ENCODE peak calls at places on chromosomes 2 and 18, in four cellular contexts. One of them, this sample, is unnamed.

GRCh38 chr2:160331258-160332025 is 131.4 kb upstream of the ITGB6 start:
- DNase-seq in Peyer's patch: no peak
- DNase-seq in stomach: no peak
- DNase-seq in esophagus squamous epithelium: no peak
- DNase-seq in this sample: no peak

GRCh38 chr2:175854149-175854548 is 147.9 kb downstream of the LNPK start:
- DNase-seq in Peyer's patch: no peak
- DNase-seq in stomach: no peak
- DNase-seq in esophagus squamous epithelium: no peak
- DNase-seq in this sample: no peak

GRCh38 chr18:78378403-78378802 is 601.2 kb upstream of the SALL3 start:
- DNase-seq in stomach: no peak
- DNase-seq in esophagus squamous epithelium: no peak
- DNase-seq in Peyer's patch: no peak
- DNase-seq in this sample: no peak

GRCh38 chr18:76398899-76399612 is 96.0 kb downstream of the ZNF516 start:
- DNase-seq in Peyer's patch: peak; percentile 85
- DNase-seq in esophagus squamous epithelium: no peak
- DNase-seq in stomach: peak; percentile 86
- DNase-seq in this sample: peak; percentile 28

GRCh38 chr2:27086722-27087446 is at the start of gene KHK:
- DNase-seq in stomach: peak; percentile 61
- DNase-seq in esophagus squamous epithelium: no peak
- DNase-seq in Peyer's patch: peak; percentile 90
- DNase-seq in this sample: peak; percentile 83

GRCh38 chr2:158890296-158890905 is 78.0 kb upstream of the TANC1 start:
- DNase-seq in stomach: no peak
- DNase-seq in Peyer's patch: no peak
- DNase-seq in esophagus squamous epithelium: no peak
- DNase-seq in this sample: no peak

GRCh38 chr2:24887325-24887874 is 32.6 kb downstream of the ADCY3 start:
- DNase-seq in esophagus squamous epithelium: no peak
- DNase-seq in Peyer's patch: no peak
- DNase-seq in stomach: no peak
- DNase-seq in this sample: no peak

GRCh38 chr18:61031626-61032025 is 301.6 kb upstream of the CDH20 start:
- DNase-seq in esophagus squamous epithelium: no peak
- DNase-seq in Peyer's patch: no peak
- DNase-seq in stomach: no peak
- DNase-seq in this sample: no peak

GRCh38 chr2:127503491-127503890 is 22.8 kb downstream of the IWS1 start:
- DNase-seq in stomach: no peak
- DNase-seq in esophagus squamous epithelium: no peak
- DNase-seq in Peyer's patch: no peak
- DNase-seq in this sample: no peak

GRCh38 chr18:59514193-59514592 is 155.1 kb upstream of the LMAN1 start:
- DNase-seq in stomach: no peak
- DNase-seq in Peyer's patch: no peak
- DNase-seq in esophagus squamous epithelium: no peak
- DNase-seq in this sample: peak; percentile 78

GRCh38 chr2:152762202-152762601 is 43.8 kb downstream of the ARL6IP6 start:
- DNase-seq in Peyer's patch: no peak
- DNase-seq in stomach: no peak
- DNase-seq in esophagus squamous epithelium: no peak
- DNase-seq in this sample: no peak

GRCh38 chr2:37615808-37616673 is 55.4 kb downstream of the CDC42EP3 start:
- DNase-seq in Peyer's patch: no peak
- DNase-seq in esophagus squamous epithelium: no peak
- DNase-seq in stomach: peak; percentile 45
- DNase-seq in this sample: no peak

GRCh38 chr18:2303517-2304238 is 267.6 kb downstream of the METTL4 start:
- DNase-seq in esophagus squamous epithelium: no peak
- DNase-seq in stomach: no peak
- DNase-seq in Peyer's patch: no peak
- DNase-seq in this sample: no peak

GRCh38 chr18:56702946-56703345 is 51.8 kb downstream of the WDR7 start:
- DNase-seq in Peyer's patch: no peak
- DNase-seq in stomach: no peak
- DNase-seq in esophagus squamous epithelium: no peak
- DNase-seq in this sample: no peak
- TF ChIP-seq CTCF in Peyer's patch: peak; percentile 40
- TF ChIP-seq CTCF in stomach: no peak
- TF ChIP-seq CTCF in esophagus squamous epithelium: peak; percentile 34
- TF ChIP-seq CTCF in this sample: no peak

GRCh38 chr2:66445076-66445724 is 10.3 kb downstream of the MEIS1 start:
- DNase-seq in esophagus squamous epithelium: no peak
- DNase-seq in Peyer's patch: peak; percentile 46
- DNase-seq in stomach: no peak
- DNase-seq in this sample: no peak
- H3K27ac ChIP-seq in esophagus squamous epithelium: peak overlapping the region; percentile 96
- H3K27ac ChIP-seq in Peyer's patch: peak overlapping the region; percentile 79
- H3K27ac ChIP-seq in stomach: peak overlapping the region; percentile 73
- H3K27ac ChIP-seq in this sample: peak overlapping the region; percentile 86

DNA sequence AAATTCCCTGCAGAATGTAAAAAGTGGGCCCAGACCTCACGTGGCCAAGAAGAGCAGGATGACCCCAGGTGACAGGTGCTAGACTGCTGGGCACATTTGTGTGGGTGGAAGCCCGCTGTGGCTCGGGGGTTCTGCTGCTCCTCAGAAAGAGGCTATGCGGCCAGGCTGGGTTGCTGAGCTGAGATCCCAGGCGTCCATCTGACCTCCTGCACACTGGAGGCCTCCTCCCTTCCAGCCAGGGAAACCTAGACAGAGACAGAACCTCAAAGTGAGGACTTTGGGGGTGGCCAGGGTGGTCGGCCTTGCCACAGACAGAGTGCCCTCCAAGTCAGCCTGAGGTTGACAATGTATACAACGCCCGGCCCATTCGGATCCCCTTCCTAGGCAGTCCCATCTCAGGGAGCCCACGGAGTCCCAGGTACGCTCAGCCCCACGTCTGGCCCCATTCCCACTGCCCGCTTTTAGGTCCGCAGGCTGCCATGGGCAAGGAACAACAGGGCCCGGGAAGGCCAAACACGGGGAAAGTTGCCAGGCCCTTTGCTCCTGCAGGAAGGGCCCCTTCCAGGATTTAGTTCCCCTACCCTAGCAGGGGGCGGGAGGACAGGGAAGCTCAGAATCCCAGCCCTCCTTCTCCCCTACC is 75.6 kb downstream of the KIAA2012 start:
- DNase-seq in Peyer's patch: no peak
- DNase-seq in esophagus squamous epithelium: no peak
- DNase-seq in stomach: no peak
- DNase-seq in this sample: no peak
- H3K4me3 ChIP-seq in Peyer's patch: no peak overlapping the region
- H3K4me3 ChIP-seq in esophagus squamous epithelium: no peak overlapping the region
- H3K4me3 ChIP-seq in stomach: no peak overlapping the region
- H3K4me3 ChIP-seq in this sample: peak overlapping the region; percentile 6

GRCh38 chr2:211833582-211834279 is 704.9 kb downstream of the ERBB4 start:
- DNase-seq in Peyer's patch: no peak
- DNase-seq in stomach: no peak
- DNase-seq in esophagus squamous epithelium: no peak
- DNase-seq in this sample: no peak
- TF ChIP-seq CTCF in Peyer's patch: no peak
- TF ChIP-seq CTCF in stomach: no peak
- TF ChIP-seq CTCF in esophagus squamous epithelium: no peak
- TF ChIP-seq CTCF in this sample: no peak

DNA sequence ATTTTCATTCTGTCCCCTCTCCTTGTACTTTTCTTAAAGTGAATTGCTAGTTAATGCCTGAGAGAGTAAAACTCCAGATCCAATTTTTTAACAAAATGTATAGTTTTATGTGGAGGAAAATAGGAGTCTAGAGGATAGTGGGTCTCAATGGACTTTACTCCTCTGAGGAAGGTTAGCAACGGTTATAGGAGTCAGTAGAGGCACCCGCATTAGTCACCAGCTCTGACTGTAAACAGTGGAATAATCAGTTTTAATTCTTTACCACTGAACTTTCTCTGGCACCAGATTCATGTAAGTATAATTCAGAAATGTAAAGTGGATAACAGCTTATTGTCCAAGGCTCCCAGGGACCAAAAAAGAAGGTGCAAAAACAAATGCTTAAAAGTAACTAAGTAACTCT is 38.7 kb upstream of the HNMT start:
- DNase-seq in esophagus squamous epithelium: no peak
- DNase-seq in Peyer's patch: no peak
- DNase-seq in stomach: no peak
- DNase-seq in this sample: no peak
- H3K27ac ChIP-seq in esophagus squamous epithelium: no peak overlapping the region
- H3K27ac ChIP-seq in Peyer's patch: no peak overlapping the region
- H3K27ac ChIP-seq in stomach: no peak overlapping the region
- H3K27ac ChIP-seq in this sample: no peak overlapping the region

This sample was measured in coronary artery.